ENCODE peak calls at places on chromosomes 5 and 9, in eight cellular contexts. M is frontal cortex; C is left ventricle myocardium inferior; E is adipocyte; L is stimulated activated CD8-positive, alpha-beta memory T cell treated with anti-CD3 and anti-CD28 coated beads, Interleukin-15, amount 100 ng/mL, for 24 hours; P is kidney; Y is Calu3; R is fibroblast of lung. T is an unnamed sample.

GRCh38 chr9:84827248-84827786 is 157.8 kb downstream of the NTRK2 start:
- DNase-seq in M (no peak), C (no peak), E (no peak), L (no peak), P (no peak), Y (no peak), R (no peak), T (no peak)

GRCh38 chr9:127083598-127083997 is 38.8 kb downstream of the ANGPTL2 start:
- DNase-seq in M (no peak), C (no peak), E (peak), L (no peak), P (no peak), Y (no peak), R (no peak), T (no peak)

GRCh38 chr5:175386526-175386925 is 57.5 kb downstream of the DRD1 start:
- DNase-seq in M (no peak), C (no peak), E (no peak), L (no peak), P (no peak), Y (no peak), R (no peak), T (no peak)

GRCh38 chr5:132012385-132013005 is 1.0 kb upstream of the ACSL6 start:
- DNase-seq in M (no peak), C (peak), E (peak), L (no peak), P (peak), Y (no peak), R (peak), T (no peak)

GRCh38 chr5:128537306-128537998 is 593 bp downstream of the FBN2 start:
- DNase-seq in M (no peak), C (peak), E (peak), L (no peak), P (peak), Y (no peak), R (peak), T (no peak)

GRCh38 chr9:98833090-98833956 is 25.9 kb downstream of the GALNT12 start:
- DNase-seq in M (no peak), C (peak), E (no peak), L (no peak), P (no peak), Y (peak), R (no peak), T (no peak)

GRCh38 chr5:147413266-147413665 is 96.6 kb downstream of the DPYSL3 start:
- DNase-seq in M (no peak), C (no peak), E (no peak), L (no peak), P (no peak), Y (no peak), R (peak), T (no peak)

GRCh38 chr5:41790038-41790776 is 80.0 kb downstream of the OXCT1 start:
- DNase-seq in M (no peak), C (no peak), E (peak), L (no peak), P (no peak), Y (no peak), R (peak), T (no peak)

GRCh38 chr9:79292731-79293280 is 279.0 kb upstream of the TLE4 start:
- DNase-seq in M (no peak), C (no peak), E (no peak), L (no peak), P (no peak), Y (no peak), R (no peak), T (no peak)

GRCh38 chr9:109934499-109935214 is 154.7 kb downstream of the PALM2AKAP2 start:
- DNase-seq in M (no peak), C (no peak), E (no peak), L (no peak), P (no peak), Y (no peak), R (peak), T (no peak)

GRCh38 chr5:178238711-178239592 is 6.3 kb upstream of the PHYKPL start:
- DNase-seq in M (no peak), C (no peak), E (no peak), L (no peak), P (peak), Y (no peak), R (no peak), T (no peak)

GRCh38 chr9:2622361-2623045 is 916 bp downstream of the VLDLR start:
- DNase-seq in M (no peak), C (peak), E (peak), L (no peak), P (peak), Y (peak), R (peak), T (no peak)

T was measured in LoVo.